ENCODE peak calls at places on chromosome 3, in six cellular contexts. W is SK-N-SH, Z is MM.1S, H is GM23248, R is GM23338, G is PC-3. I is an unnamed sample.

GRCh38 chr3:191768421-191768820 is 307.5 kb downstream of the PYDC2 start:
- DNase-seq in R (peak), W (no peak), G (no peak), H (no peak), Z (no peak), I (no peak)

GRCh38 chr3:63914312-63914711 is 2.1 kb upstream of the SCAANT1 start:
- DNase-seq in G (peak), Z (no peak), H (peak), R (no peak), W (no peak), I (no peak)

GRCh38 chr3:3799173-3800075 is at the start of gene LRRN1:
- DNase-seq in H (peak), W (peak), R (peak), Z (peak), G (no peak), I (peak)

GRCh38 chr3:46266598-46266997 is 24.3 kb downstream of the CCR3 start:
- DNase-seq in Z (no peak), R (no peak), H (peak), G (peak), W (no peak), I (no peak)

GRCh38 chr3:187669675-187670504 is at the start of gene SST:
- DNase-seq in Z (peak), W (no peak), G (peak), H (peak), R (peak), I (peak)

GRCh38 chr3:69326821-69327433 is 59.0 kb downstream of the FRMD4B start:
- DNase-seq in H (no peak), R (no peak), W (no peak), G (no peak), Z (peak), I (no peak)

GRCh38 chr3:177357352-177358084 is 160.2 kb upstream of the TBL1XR1 start:
- DNase-seq in H (peak), W (peak), R (peak), G (peak), Z (peak), I (peak)

GRCh38 chr3:53750253-53751210 is 95.7 kb downstream of the CHDH start:
- DNase-seq in Z (no peak), W (no peak), G (no peak), H (no peak), R (no peak), I (no peak)

GRCh38 chr3:108234387-108234957 is 12.2 kb upstream of the IFT57 start:
- DNase-seq in W (peak), R (no peak), H (no peak), Z (no peak), G (no peak), I (no peak)

GRCh38 chr3:49790626-49791411 is 4.5 kb upstream of the IP6K1 start:
- DNase-seq in R (no peak), W (peak), G (peak), H (no peak), Z (no peak), I (no peak)

GRCh38 chr3:170563712-170564423 is 22.0 kb downstream of the SLC7A14 start:
- DNase-seq in Z (peak), R (peak), H (peak), G (peak), W (peak), I (peak)

GRCh38 chr3:101850327-101851048 is 1.2 kb downstream of the NFKBIZ start:
- DNase-seq in Z (peak), R (no peak), G (peak), W (peak), H (peak), I (no peak)

GRCh38 chr3:136135039-136135802 is 60.9 kb downstream of the MSL2 start:
- DNase-seq in Z (peak), H (no peak), G (no peak), R (no peak), W (peak), I (no peak)

GRCh38 chr3:52800079-52800478 is 5.5 kb downstream of the ITIH3 start:
- DNase-seq in R (no peak), W (no peak), H (no peak), Z (no peak), G (no peak), I (no peak)

GRCh38 chr3:188796122-188796631 is 375.6 kb upstream of the TPRG1 start:
- DNase-seq in W (no peak), R (no peak), Z (peak), G (peak), H (peak), I (peak)

GRCh38 chr3:127200086-127200691 is 7.3 kb downstream of the PRR23E start:
- DNase-seq in G (no peak), W (no peak), R (no peak), H (no peak), Z (no peak), I (no peak)

GRCh38 chr3:25587975-25588374 is 76.7 kb downstream of the TOP2B start:
- DNase-seq in R (no peak), H (no peak), Z (no peak), W (no peak), G (no peak), I (no peak)

GRCh38 chr3:50304601-50305000 is 1.2 kb upstream of the HYAL1 start:
- DNase-seq in G (peak), W (no peak), H (peak), Z (no peak), R (no peak), I (no peak)

GRCh38 chr3:6315906-6316305 is 545.0 kb upstream of the GRM7 start:
- DNase-seq in R (no peak), G (no peak), W (no peak), Z (no peak), H (no peak), I (no peak)

GRCh38 chr3:138180375-138181029 is 5.8 kb upstream of the DBR1 start:
- DNase-seq in R (peak), H (peak), W (peak), Z (peak), G (peak), I (peak)

GRCh38 chr3:51384145-51384729 is 854 bp upstream of the MANF start:
- DNase-seq in R (peak), W (peak), H (peak), G (peak), Z (no peak), I (peak)

GRCh38 chr3:195773956-195774537 is 37.7 kb downstream of the MUC4 start:
- DNase-seq in Z (no peak), G (no peak), H (no peak), R (no peak), W (no peak), I (no peak)

GRCh38 chr3:25472747-25473146 is 44.7 kb downstream of the RARB start:
- DNase-seq in G (no peak), R (no peak), H (no peak), Z (no peak), W (peak), I (no peak)

GRCh38 chr3:45575491-45575923 is 19.0 kb upstream of the LIMD1 start:
- DNase-seq in W (no peak), H (no peak), Z (peak), R (peak), G (no peak), I (no peak)

GRCh38 chr3:52153389-52154096 is 680 bp downstream of the POC1A start:
- DNase-seq in Z (peak), R (peak), W (peak), H (peak), G (peak), I (peak)

GRCh38 chr3:39000008-39000450 is 51.7 kb downstream of the SCN11A start:
- DNase-seq in H (peak), Z (peak), W (peak), G (peak), R (peak), I (peak)

GRCh38 chr3:137768361-137769320 is 4.5 kb downstream of the SOX14 start:
- DNase-seq in H (peak), W (peak), G (no peak), R (peak), Z (no peak), I (peak)

GRCh38 chr3:176798680-176799079 is 398.6 kb downstream of the TBL1XR1 start:
- DNase-seq in W (no peak), R (no peak), G (no peak), H (no peak), Z (no peak), I (peak)

GRCh38 chr3:143951351-143951971 is 20.2 kb upstream of the DIPK2A start:
- DNase-seq in G (peak), W (peak), Z (peak), H (peak), R (peak), I (peak)

GRCh38 chr3:184771748-184772147 is 40.2 kb upstream of the VPS8 start:
- DNase-seq in G (no peak), H (no peak), W (peak), Z (no peak), R (no peak), I (no peak)

GRCh38 chr3:179706233-179706632 is 53.4 kb downstream of the USP13 start:
- DNase-seq in H (peak), G (no peak), R (no peak), W (no peak), Z (no peak), I (no peak)

GRCh38 chr3:148943531-148944200 is 47.7 kb upstream of the GYG1 start:
- DNase-seq in W (peak), Z (peak), R (peak), H (peak), G (peak), I (peak)

GRCh38 chr3:14237431-14237830 is 58.8 kb downstream of the LSM3 start:
- DNase-seq in H (no peak), W (no peak), R (no peak), Z (no peak), G (no peak), I (no peak)

GRCh38 chr3:183539821-183540220 is 15.7 kb downstream of the KLHL6 start:
- DNase-seq in W (no peak), G (no peak), Z (no peak), R (no peak), H (peak), I (no peak)

DNA sequence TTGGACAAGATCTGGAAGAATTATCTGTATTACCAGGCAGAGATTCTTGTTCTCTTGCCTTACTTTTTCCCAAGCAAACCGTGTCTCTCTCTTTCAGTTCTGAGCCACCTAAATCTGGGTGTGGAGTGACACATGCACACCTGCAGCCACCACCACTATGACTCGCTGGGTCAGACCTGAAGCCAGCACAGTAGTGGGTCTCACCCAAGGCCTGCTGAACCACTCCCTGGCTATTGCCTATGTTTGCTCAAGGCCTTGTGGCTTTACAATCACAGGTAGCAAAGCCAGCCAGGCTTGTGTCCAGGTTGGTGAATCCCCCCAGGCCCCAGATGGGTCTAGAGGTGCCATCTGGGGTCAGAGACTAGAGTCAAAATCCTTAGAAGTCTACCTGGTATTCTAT is 28.7 kb upstream of the COPB2 start:
- DNase-seq in H (no peak), G (peak), W (no peak), R (no peak), Z (no peak), I (no peak)
- H2AFZ ChIP-seq in H (no peak), G (no peak), W (no peak), R (no peak), Z (no peak), I (no peak)

DNA sequence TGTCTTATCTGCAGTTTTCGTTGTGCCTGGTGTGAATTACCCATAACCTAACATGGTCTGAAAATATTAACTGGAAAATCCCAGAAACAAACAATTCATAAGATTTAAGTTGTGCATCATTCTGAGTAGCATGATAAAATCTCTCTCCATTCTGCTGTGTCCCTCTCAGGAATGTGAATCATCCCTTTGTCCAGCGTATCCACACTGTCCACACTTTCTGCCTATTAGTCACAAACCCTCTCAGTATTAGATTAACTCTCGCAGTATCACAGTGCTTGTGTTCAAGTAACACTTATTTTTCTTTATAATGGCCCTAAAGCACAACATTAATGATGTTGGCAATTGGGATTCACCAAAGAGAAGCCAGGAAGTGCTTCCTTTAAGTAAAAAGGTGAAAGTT is 203.2 kb downstream of the CGGBP1 start:
- DNase-seq in G (peak), Z (no peak), R (no peak), W (no peak), H (peak), I (no peak)
- TF ChIP-seq EZH2phosphoT487 in G (no peak), Z (no peak), R (no peak), W (no peak), H (no peak), I (no peak)

DNA sequence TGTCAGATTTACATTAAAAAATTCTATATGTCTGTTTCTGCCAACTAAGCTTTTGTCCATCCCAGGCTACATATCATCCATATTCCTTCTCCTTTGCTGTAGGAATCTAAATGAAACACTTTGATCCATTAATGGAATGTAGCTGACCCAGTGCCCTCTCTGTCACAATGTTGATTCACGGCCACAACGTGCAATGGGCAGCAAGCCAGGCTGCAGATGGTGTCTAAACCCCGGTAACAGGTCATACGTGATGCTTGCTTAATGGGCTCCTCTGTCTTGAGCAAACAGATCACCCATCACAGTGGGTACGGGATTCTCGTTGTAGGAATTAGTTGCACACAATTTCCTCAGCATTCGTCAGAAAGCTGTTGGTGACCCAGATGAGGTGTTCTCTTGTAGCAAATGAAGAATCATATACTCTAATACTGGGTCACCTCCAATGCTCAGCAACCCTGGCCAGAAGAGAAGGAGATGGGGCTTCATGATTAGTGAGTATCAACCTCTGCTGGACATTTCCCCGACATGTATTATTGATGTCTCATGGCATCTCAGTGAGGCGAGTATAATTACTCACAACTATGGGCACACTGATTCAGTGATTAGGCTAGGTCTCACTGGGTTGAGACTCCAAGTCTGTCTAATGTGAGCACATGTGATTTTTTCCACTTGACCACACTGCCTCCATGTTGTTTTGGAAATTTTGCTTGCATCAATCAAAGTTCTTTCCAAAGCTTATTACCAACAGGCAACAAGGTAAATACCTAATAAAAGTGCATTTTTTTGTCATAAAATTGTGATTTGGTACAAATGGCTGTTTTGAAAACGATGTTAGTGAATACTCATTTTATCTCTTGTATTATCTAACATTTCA is 12.9 kb upstream of the DCBLD2 start:
- DNase-seq in W (no peak), G (peak), R (no peak), H (no peak), Z (no peak), I (no peak)
- H2AFZ ChIP-seq in W (no peak), G (peak), R (no peak), H (no peak), Z (no peak), I (no peak)

GRCh38 chr3:380801-381200 is 184.2 kb downstream of the CHL1 start:
- DNase-seq in W (no peak), G (peak), R (no peak), H (no peak), Z (no peak), I (no peak)

GRCh38 chr3:385151-385550 is 188.6 kb downstream of the CHL1 start:
- DNase-seq in W (no peak), G (peak), Z (no peak), H (peak), R (no peak), I (peak)
- TF ChIP-seq EZH2phosphoT487 in W (no peak), G (no peak), Z (no peak), H (no peak), R (no peak), I (no peak)

DNA sequence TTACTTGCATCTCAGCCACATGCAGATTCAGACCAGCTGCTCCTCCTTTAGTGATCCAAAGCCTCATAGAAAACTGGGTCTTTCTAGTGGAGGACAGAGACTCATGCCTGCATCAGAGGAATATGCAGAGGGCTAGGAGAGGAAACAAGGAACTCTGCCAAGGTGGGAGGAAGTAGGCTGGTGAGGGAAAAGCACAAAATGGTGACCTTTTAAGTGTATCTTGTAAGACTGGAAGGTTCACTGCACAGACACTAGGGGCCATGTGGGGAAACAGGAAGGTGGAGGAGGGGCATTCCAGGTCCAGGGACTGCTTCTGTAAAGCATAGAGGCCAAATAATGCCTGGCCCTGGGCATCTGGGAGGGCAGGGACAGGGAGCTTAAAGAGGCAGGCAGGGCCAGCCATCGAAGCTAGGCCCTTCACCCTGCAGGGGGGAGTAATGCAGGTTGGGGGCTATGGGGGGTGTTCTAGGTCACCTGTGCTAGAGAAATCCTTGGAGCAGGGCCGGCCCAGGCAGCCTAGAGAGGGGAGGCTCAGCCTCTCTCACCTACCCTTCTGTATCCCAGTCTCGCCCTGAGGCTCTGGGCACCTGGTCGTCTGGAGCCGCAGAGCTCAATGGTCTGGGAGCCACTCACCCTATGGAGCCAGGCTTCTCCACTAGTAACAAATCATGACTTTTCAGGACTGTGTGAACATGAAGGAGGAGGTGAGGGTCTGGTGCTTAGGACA is 117.7 kb downstream of the DNAJB8 start:
- DNase-seq in G (peak), R (peak), Z (no peak), H (peak), W (peak), I (no peak)
- H2AFZ ChIP-seq in G (no peak), R (no peak), Z (no peak), H (no peak), W (no peak), I (no peak)

DNA sequence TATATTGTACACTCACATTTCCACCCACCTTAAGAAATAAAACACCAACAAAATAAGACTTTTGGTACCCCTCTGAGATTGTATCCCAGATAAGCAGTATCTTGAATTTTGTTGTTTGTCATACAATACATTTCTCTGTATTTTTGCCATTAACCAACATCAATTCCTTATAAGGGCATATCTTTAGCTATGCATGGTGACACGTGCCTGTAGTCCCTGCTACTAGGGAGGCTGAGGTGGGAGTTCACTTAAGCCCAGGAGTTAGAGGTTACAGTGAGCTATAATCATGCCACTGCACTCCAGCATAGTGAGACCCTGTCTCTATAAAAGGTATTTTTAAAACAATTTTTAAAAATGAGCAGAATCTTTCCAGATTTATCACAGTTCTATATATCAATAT is 32.5 kb upstream of the STXBP5L start:
- DNase-seq in H (no peak), R (peak), W (no peak), G (no peak), Z (no peak), I (no peak)
- TF ChIP-seq EZH2phosphoT487 in H (no peak), R (no peak), W (no peak), G (no peak), Z (no peak), I (no peak)